ENCODE peak calls at places on chromosomes 5 and 9, in ten cellular contexts. I is kidney tubule cell; F is iPS DF 6.9; E is activated T-cell treated with anti-CD3 and anti-CD28 coated beads, Interleukin-2, amount 50 U/mL, for 72 hours; X is stimulated activated CD8-positive, alpha-beta memory T cell treated with anti-CD3 and anti-CD28 coated beads, Interleukin-2, amount 100 ng/mL, for 1 hour; O is activated CD8-positive, alpha-beta memory T cell treated with anti-CD3 and anti-CD28 coated beads for 4 hours; Q is KBM-7; J is HEK293T; Z is stimulated activated CD4-positive, alpha-beta T cell treated with anti-CD3 and anti-CD28 coated beads, Interleukin-2, amount 100 ng/mL, for 48 hours; T is stimulated activated naive CD8-positive, alpha-beta T cell treated with anti-CD3 and anti-CD28 coated beads, Interleukin-15, Interleukin-2, amounts not matched to agents 100 U/mL and 50 U/mL, for 24 hours. V is an unnamed sample.
A peak's percentile ranks its signal among the peaks of the same experiment; 100 is the strongest.

GRCh38 chr9:78821126-78821822 is 524.3 kb downstream of the PSAT1 start:
- DNase-seq in I (peak; percentile 52), F (no peak), E (no peak), X (no peak), O (no peak), Q (peak; percentile 27), J (peak; percentile 51), Z (no peak), T (no peak), V (no peak)

GRCh38 chr5:168332042-168332441 is 40.6 kb downstream of the WWC1 start:
- DNase-seq in I (peak; percentile 77), F (no peak), E (no peak), X (no peak), O (no peak), Q (no peak), J (no peak), Z (no peak), T (no peak), V (no peak)

GRCh38 chr9:36165766-36166149 is 3.4 kb upstream of the CCIN start:
- DNase-seq in I (no peak), F (no peak), E (no peak), X (no peak), O (no peak), Q (no peak), J (no peak), Z (no peak), T (no peak), V (no peak)

GRCh38 chr5:113068559-113068958 is 92.0 kb downstream of the DCP2 start:
- DNase-seq in I (peak; percentile 65), F (no peak), E (no peak), X (no peak), O (no peak), Q (no peak), J (no peak), Z (no peak), T (no peak), V (no peak)

GRCh38 chr9:89461302-89461701 is 36.6 kb downstream of the SEMA4D start:
- DNase-seq in I (peak; percentile 71), F (no peak), E (peak; percentile 68), X (no peak), O (no peak), Q (no peak), J (no peak), Z (no peak), T (no peak), V (no peak)

GRCh38 chr5:95081500-95082355 is 203.2 kb downstream of the MCTP1 start:
- DNase-seq in I (peak; percentile 67), F (no peak), E (peak; percentile 26), X (no peak), O (no peak), Q (peak; percentile 63), J (no peak), Z (no peak), T (peak; percentile 10), V (peak; percentile 78)

GRCh38 chr9:100573655-100574260 is 4.1 kb upstream of the CAVIN4 start:
- DNase-seq in I (peak; percentile 51), F (no peak), E (no peak), X (no peak), O (no peak), Q (no peak), J (no peak), Z (no peak), T (no peak), V (no peak)

GRCh38 chr9:98330831-98331230 is 75.4 kb upstream of the TBC1D2 start:
- DNase-seq in I (no peak), F (no peak), E (no peak), X (no peak), O (no peak), Q (no peak), J (no peak), Z (no peak), T (no peak), V (no peak)

GRCh38 chr9:83538172-83538889 is at the start of gene FRMD3:
- DNase-seq in I (peak; percentile 90), F (no peak), E (peak; percentile 38), X (no peak), O (no peak), Q (peak; percentile 20), J (peak; percentile 81), Z (peak; percentile 41), T (peak; percentile 33), V (no peak)

GRCh38 chr5:135242496-135243193 is 156.4 kb downstream of the MACROH2A1 start:
- DNase-seq in I (no peak), F (no peak), E (no peak), X (no peak), O (no peak), Q (no peak), J (no peak), Z (no peak), T (no peak), V (no peak)